ENCODE peak calls at places on chromosomes 4 and X, in eight cellular contexts. One of them, this sample, is unnamed.

GRCh38 chr4:56448301-56448700 is 12.2 kb downstream of the PAICS start:
- DNase-seq in foreskin fibroblast: no peak
- DNase-seq in dorsolateral prefrontal cortex: no peak
- DNase-seq in right lobe of liver: no peak
- DNase-seq in PC-9: no peak
- DNase-seq in cardiac muscle cell: no peak
- DNase-seq in cardiac fibroblast: peak
- DNase-seq in fibroblast of mammary gland: no peak
- DNase-seq in this sample: peak

GRCh38 chrX:70129811-70130210 is 3.4 kb upstream of the IGBP1 start:
- DNase-seq in fibroblast of mammary gland: peak
- DNase-seq in right lobe of liver: no peak
- DNase-seq in foreskin fibroblast: peak
- DNase-seq in cardiac muscle cell: no peak
- DNase-seq in cardiac fibroblast: no peak
- DNase-seq in dorsolateral prefrontal cortex: no peak
- DNase-seq in PC-9: no peak
- DNase-seq in this sample: peak

GRCh38 chrX:12912786-12913185 is 6.4 kb downstream of the TLR8 start:
- DNase-seq in cardiac muscle cell: no peak
- DNase-seq in cardiac fibroblast: no peak
- DNase-seq in PC-9: no peak
- DNase-seq in right lobe of liver: no peak
- DNase-seq in foreskin fibroblast: no peak
- DNase-seq in dorsolateral prefrontal cortex: no peak
- DNase-seq in fibroblast of mammary gland: no peak
- DNase-seq in this sample: no peak

GRCh38 chr4:21451032-21451431 is 497.5 kb downstream of the KCNIP4 start:
- DNase-seq in foreskin fibroblast: peak
- DNase-seq in cardiac muscle cell: no peak
- DNase-seq in PC-9: no peak
- DNase-seq in right lobe of liver: no peak
- DNase-seq in fibroblast of mammary gland: peak
- DNase-seq in cardiac fibroblast: peak
- DNase-seq in dorsolateral prefrontal cortex: no peak
- DNase-seq in this sample: peak

GRCh38 chr4:138204507-138204906 is 37.6 kb downstream of the SLC7A11 start:
- DNase-seq in cardiac muscle cell: no peak
- DNase-seq in fibroblast of mammary gland: no peak
- DNase-seq in dorsolateral prefrontal cortex: no peak
- DNase-seq in right lobe of liver: no peak
- DNase-seq in PC-9: no peak
- DNase-seq in cardiac fibroblast: no peak
- DNase-seq in foreskin fibroblast: no peak
- DNase-seq in this sample: no peak

GRCh38 chrX:2696698-2697215 is 5.7 kb downstream of the CD99 start:
- DNase-seq in PC-9: peak
- DNase-seq in right lobe of liver: no peak
- DNase-seq in cardiac fibroblast: peak
- DNase-seq in foreskin fibroblast: peak
- DNase-seq in dorsolateral prefrontal cortex: no peak
- DNase-seq in fibroblast of mammary gland: peak
- DNase-seq in cardiac muscle cell: no peak
- DNase-seq in this sample: peak

GRCh38 chrX:76159453-76159852 is 13.4 kb upstream of the PBDC1 start:
- DNase-seq in right lobe of liver: no peak
- DNase-seq in PC-9: no peak
- DNase-seq in cardiac fibroblast: no peak
- DNase-seq in fibroblast of mammary gland: no peak
- DNase-seq in dorsolateral prefrontal cortex: no peak
- DNase-seq in cardiac muscle cell: no peak
- DNase-seq in foreskin fibroblast: no peak
- DNase-seq in this sample: no peak

GRCh38 chr4:5784960-5785611 is 74.1 kb downstream of the EVC start:
- DNase-seq in cardiac fibroblast: peak
- DNase-seq in foreskin fibroblast: peak
- DNase-seq in cardiac muscle cell: no peak
- DNase-seq in right lobe of liver: peak
- DNase-seq in PC-9: no peak
- DNase-seq in dorsolateral prefrontal cortex: no peak
- DNase-seq in fibroblast of mammary gland: peak
- DNase-seq in this sample: no peak

GRCh38 chrX:131792356-131792749 is 230.7 kb upstream of the STK26 start:
- DNase-seq in PC-9: no peak
- DNase-seq in cardiac muscle cell: no peak
- DNase-seq in foreskin fibroblast: peak
- DNase-seq in fibroblast of mammary gland: peak
- DNase-seq in cardiac fibroblast: no peak
- DNase-seq in dorsolateral prefrontal cortex: peak
- DNase-seq in right lobe of liver: peak
- DNase-seq in this sample: peak

GRCh38 chr4:179695175-179695574 is 2252.9 kb upstream of the AGA start:
- DNase-seq in dorsolateral prefrontal cortex: no peak
- DNase-seq in fibroblast of mammary gland: peak
- DNase-seq in cardiac muscle cell: no peak
- DNase-seq in foreskin fibroblast: peak
- DNase-seq in right lobe of liver: no peak
- DNase-seq in PC-9: no peak
- DNase-seq in cardiac fibroblast: peak
- DNase-seq in this sample: peak

DNA sequence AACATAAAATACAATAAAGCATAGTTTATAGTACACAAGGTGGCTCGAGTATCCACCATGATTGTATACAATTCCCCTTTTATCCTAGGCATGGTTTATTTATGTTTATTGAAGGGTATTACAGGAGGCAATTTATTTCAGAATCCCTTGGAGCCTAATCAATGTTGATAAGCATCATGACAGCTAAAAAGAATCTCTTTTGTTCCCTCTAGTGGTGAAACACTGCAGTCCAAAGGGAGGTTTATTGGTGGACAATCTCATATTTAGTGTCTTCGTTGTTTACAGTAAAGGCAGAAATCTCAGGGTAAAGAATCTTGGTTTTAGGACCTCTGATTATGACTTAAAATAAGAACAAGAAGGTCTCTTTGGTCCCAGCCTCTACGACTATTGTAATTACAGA is 1712.5 kb downstream of the C4orf33 start:
- DNase-seq in cardiac muscle cell: peak
- DNase-seq in cardiac fibroblast: peak
- DNase-seq in fibroblast of mammary gland: peak
- DNase-seq in right lobe of liver: no peak
- DNase-seq in PC-9: no peak
- DNase-seq in foreskin fibroblast: no peak
- DNase-seq in dorsolateral prefrontal cortex: no peak
- DNase-seq in this sample: no peak
- TF ChIP-seq CTCF in cardiac muscle cell: peak
- TF ChIP-seq CTCF in cardiac fibroblast: peak
- TF ChIP-seq CTCF in fibroblast of mammary gland: peak
- TF ChIP-seq CTCF in right lobe of liver: peak
- TF ChIP-seq CTCF in PC-9: peak
- TF ChIP-seq CTCF in foreskin fibroblast: no peak
- TF ChIP-seq CTCF in dorsolateral prefrontal cortex: peak
- TF ChIP-seq CTCF in this sample: peak

GRCh38 chr4:7637139-7637538 is 202.4 kb upstream of the PSAPL1 start:
- DNase-seq in fibroblast of mammary gland: no peak
- DNase-seq in cardiac muscle cell: no peak
- DNase-seq in right lobe of liver: no peak
- DNase-seq in dorsolateral prefrontal cortex: no peak
- DNase-seq in foreskin fibroblast: no peak
- DNase-seq in PC-9: no peak
- DNase-seq in cardiac fibroblast: no peak
- DNase-seq in this sample: no peak
- H3K4me3 ChIP-seq in fibroblast of mammary gland: no peak
- H3K4me3 ChIP-seq in cardiac muscle cell: no peak
- H3K4me3 ChIP-seq in right lobe of liver: no peak
- H3K4me3 ChIP-seq in dorsolateral prefrontal cortex: no peak
- H3K4me3 ChIP-seq in foreskin fibroblast: no peak
- H3K4me3 ChIP-seq in PC-9: no peak
- H3K4me3 ChIP-seq in cardiac fibroblast: no peak
- H3K4me3 ChIP-seq in this sample: no peak

GRCh38 chrX:11504234-11504633 is 161.5 kb downstream of the ARHGAP6 start:
- DNase-seq in fibroblast of mammary gland: no peak
- DNase-seq in PC-9: no peak
- DNase-seq in dorsolateral prefrontal cortex: no peak
- DNase-seq in cardiac muscle cell: no peak
- DNase-seq in foreskin fibroblast: no peak
- DNase-seq in right lobe of liver: peak
- DNase-seq in cardiac fibroblast: no peak
- DNase-seq in this sample: no peak
- TF ChIP-seq CTCF in fibroblast of mammary gland: no peak
- TF ChIP-seq CTCF in PC-9: no peak
- TF ChIP-seq CTCF in dorsolateral prefrontal cortex: no peak
- TF ChIP-seq CTCF in cardiac muscle cell: no peak
- TF ChIP-seq CTCF in foreskin fibroblast: no peak
- TF ChIP-seq CTCF in right lobe of liver: peak
- TF ChIP-seq CTCF in cardiac fibroblast: no peak
- TF ChIP-seq CTCF in this sample: no peak

GRCh38 chr4:16897351-16897750 is 1.1 kb downstream of the LDB2 start:
- DNase-seq in fibroblast of mammary gland: no peak
- DNase-seq in cardiac fibroblast: no peak
- DNase-seq in right lobe of liver: no peak
- DNase-seq in foreskin fibroblast: peak
- DNase-seq in dorsolateral prefrontal cortex: no peak
- DNase-seq in PC-9: no peak
- DNase-seq in cardiac muscle cell: peak
- DNase-seq in this sample: peak
- H3K4me3 ChIP-seq in fibroblast of mammary gland: peak
- H3K4me3 ChIP-seq in cardiac fibroblast: peak
- H3K4me3 ChIP-seq in right lobe of liver: peak
- H3K4me3 ChIP-seq in foreskin fibroblast: peak
- H3K4me3 ChIP-seq in dorsolateral prefrontal cortex: peak
- H3K4me3 ChIP-seq in PC-9: no peak
- H3K4me3 ChIP-seq in cardiac muscle cell: peak
- H3K4me3 ChIP-seq in this sample: peak

GRCh38 chr4:84159767-84160166 is 339.3 kb downstream of the NKX6-1 start:
- DNase-seq in fibroblast of mammary gland: peak
- DNase-seq in PC-9: no peak
- DNase-seq in cardiac fibroblast: no peak
- DNase-seq in foreskin fibroblast: no peak
- DNase-seq in cardiac muscle cell: peak
- DNase-seq in right lobe of liver: no peak
- DNase-seq in dorsolateral prefrontal cortex: no peak
- DNase-seq in this sample: no peak
- TF ChIP-seq CTCF in fibroblast of mammary gland: peak
- TF ChIP-seq CTCF in PC-9: no peak
- TF ChIP-seq CTCF in cardiac fibroblast: no peak
- TF ChIP-seq CTCF in foreskin fibroblast: no peak
- TF ChIP-seq CTCF in cardiac muscle cell: no peak
- TF ChIP-seq CTCF in right lobe of liver: no peak
- TF ChIP-seq CTCF in dorsolateral prefrontal cortex: no peak
- TF ChIP-seq CTCF in this sample: no peak